ENCODE peak calls at places on chromosomes 11 and 22, in ten cellular contexts. H, K, Z, R, V, A, T, N, S and J are unnamed samples.
A peak's percentile ranks its signal among the peaks of the same experiment; 100 is the strongest.

GRCh38 chr11:122559734-122560382 is 95.7 kb upstream of the UBASH3B start:
- DNase-seq in H (no peak), K (no peak), Z (no peak), R (no peak), V (no peak), A (peak; percentile 7), T (no peak), N (peak; percentile 13), S (no peak), J (no peak)

GRCh38 chr11:46120711-46121327 is 435 bp downstream of the PHF21A start:
- DNase-seq in H (peak; percentile 79), K (peak; percentile 63), Z (no peak), R (peak; percentile 68), V (peak; percentile 83), A (peak; percentile 55), T (peak; percentile 42), N (no peak), S (peak; percentile 68), J (peak; percentile 26)

GRCh38 chr11:1853376-1854131 is 670 bp downstream of the LSP1 start:
- DNase-seq in H (no peak), K (no peak), Z (no peak), R (no peak), V (no peak), A (no peak), T (no peak), N (no peak), S (no peak), J (no peak)

GRCh38 chr11:61679301-61679700 is 890 bp upstream of the DAGLA start:
- DNase-seq in H (peak; percentile 12), K (no peak), Z (no peak), R (peak; percentile 8), V (no peak), A (no peak), T (no peak), N (no peak), S (no peak), J (no peak)

GRCh38 chr11:78564037-78564888 is 10.4 kb downstream of the NARS2 start:
- DNase-seq in H (peak; percentile 84), K (peak; percentile 89), Z (peak; percentile 41), R (no peak), V (peak; percentile 85), A (peak; percentile 60), T (peak; percentile 74), N (peak; percentile 87), S (no peak), J (no peak)

GRCh38 chr11:124762077-124762623 is at the start of gene ESAM:
- DNase-seq in H (no peak), K (peak; percentile 78), Z (no peak), R (no peak), V (no peak), A (no peak), T (no peak), N (no peak), S (peak; percentile 82), J (no peak)

GRCh38 chr11:8328848-8329330 is 65.2 kb upstream of the LMO1 start:
- DNase-seq in H (peak; percentile 67), K (peak; percentile 85), Z (peak; percentile 68), R (peak; percentile 88), V (peak; percentile 75), A (peak; percentile 90), T (peak; percentile 73), N (peak; percentile 50), S (peak; percentile 84), J (peak; percentile 12)

GRCh38 chr22:49017769-49018330 is 809.8 kb downstream of the BRD1 start:
- DNase-seq in H (no peak), K (no peak), Z (no peak), R (no peak), V (no peak), A (no peak), T (no peak), N (no peak), S (peak; percentile 42), J (no peak)

GRCh38 chr11:17979770-17980371 is 33.0 kb downstream of the SERGEF start:
- DNase-seq in H (peak; percentile 38), K (peak; percentile 39), Z (no peak), R (no peak), V (peak; percentile 23), A (peak; percentile 28), T (no peak), N (peak; percentile 39), S (no peak), J (no peak)

GRCh38 chr11:12287009-12287373 is 90.4 kb upstream of the PARVA start:
- DNase-seq in H (peak; percentile 97), K (no peak), Z (peak; percentile 95), R (peak; percentile 76), V (peak; percentile 96), A (peak; percentile 81), T (peak; percentile 94), N (peak; percentile 97), S (no peak), J (peak; percentile 95)

GRCh38 chr11:37371346-37371970 is 773.4 kb upstream of the RAG2 start:
- DNase-seq in H (no peak), K (no peak), Z (no peak), R (no peak), V (no peak), A (peak; percentile 4), T (no peak), N (no peak), S (no peak), J (no peak)

GRCh38 chr11:10294289-10294953 is 402 bp upstream of the SBF2 start:
- DNase-seq in H (peak; percentile 86), K (peak; percentile 55), Z (peak; percentile 69), R (peak; percentile 74), V (peak; percentile 84), A (peak; percentile 46), T (no peak), N (peak; percentile 64), S (peak; percentile 77), J (no peak)

GRCh38 chr11:48000432-48000831 is 20.1 kb downstream of the PTPRJ start:
- DNase-seq in H (no peak), K (no peak), Z (no peak), R (no peak), V (no peak), A (no peak), T (no peak), N (no peak), S (no peak), J (no peak)

GRCh38 chr11:118633979-118634378 is 26.6 kb downstream of the PHLDB1 start:
- DNase-seq in H (no peak), K (no peak), Z (peak; percentile 55), R (no peak), V (no peak), A (no peak), T (no peak), N (no peak), S (no peak), J (no peak)

GRCh38 chr11:105398636-105399035 is 211.2 kb upstream of the GRIA4 start:
- DNase-seq in H (no peak), K (no peak), Z (no peak), R (no peak), V (no peak), A (no peak), T (no peak), N (no peak), S (no peak), J (no peak)

DNA sequence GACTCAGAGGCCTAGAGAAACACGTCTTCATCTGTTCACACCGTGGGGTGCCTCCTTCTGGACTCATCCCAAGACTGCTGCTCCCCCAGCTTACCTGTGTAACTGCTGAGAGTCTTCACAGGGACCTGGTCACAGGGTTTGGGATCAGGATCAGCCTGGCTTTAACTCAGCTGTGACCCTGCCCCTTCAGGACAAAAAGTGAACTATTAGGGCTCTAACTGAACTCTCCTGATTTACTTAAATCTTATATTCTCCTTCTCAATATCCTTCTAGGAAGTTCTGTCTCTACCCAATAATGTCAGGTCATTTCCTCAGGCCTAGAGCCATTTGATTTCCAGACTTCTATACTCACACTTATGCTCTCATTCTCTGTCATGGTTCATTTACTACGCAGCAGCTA is 108.4 kb downstream of the ZNF280B start:
- DNase-seq in H (no peak), K (no peak), Z (no peak), R (no peak), V (no peak), A (no peak), T (no peak), N (no peak), S (no peak), J (no peak)
- TF ChIP-seq CTCF in H (no peak), K (no peak), Z (no peak), R (no peak), V (no peak), A (no peak), T (no peak), N (no peak), S (no peak), J (no peak)

GRCh38 chr11:638616-639323 is 1.7 kb downstream of the DRD4 start:
- DNase-seq in H (peak; percentile 66), K (no peak), Z (no peak), R (no peak), V (no peak), A (no peak), T (no peak), N (no peak), S (no peak), J (no peak)

GRCh38 chr11:641806-642370 is 4.8 kb downstream of the DRD4 start:
- DNase-seq in H (no peak), K (no peak), Z (no peak), R (no peak), V (no peak), A (no peak), T (no peak), N (no peak), S (no peak), J (no peak)

GRCh38 chr11:637593-638507 is 781 bp downstream of the DRD4 start:
- DNase-seq in H (no peak), K (no peak), Z (no peak), R (peak; percentile 51), V (no peak), A (no peak), T (no peak), N (no peak), S (no peak), J (no peak)

GRCh38 chr11:639324-639977 is 2.4 kb downstream of the DRD4 start:
- DNase-seq in H (peak; percentile 20), K (no peak), Z (no peak), R (no peak), V (no peak), A (no peak), T (no peak), N (no peak), S (no peak), J (no peak)

GRCh38 chr11:640021-640706 is 3.1 kb downstream of the DRD4 start:
- DNase-seq in H (peak; percentile 16), K (no peak), Z (no peak), R (no peak), V (no peak), A (no peak), T (no peak), N (no peak), S (no peak), J (no peak)
- H3K4me3 ChIP-seq in H (no peak overlapping the region), K (no peak overlapping the region), Z (no peak overlapping the region), R (no peak overlapping the region), V (no peak overlapping the region), A (no peak overlapping the region), T (no peak overlapping the region), N (no peak overlapping the region), S (no peak overlapping the region), J (no peak overlapping the region)

GRCh38 chr11:123561046-123561781 is 93.2 kb downstream of the SCN3B start:
- DNase-seq in H (peak; percentile 50), K (no peak), Z (no peak), R (no peak), V (peak; percentile 78), A (peak; percentile 31), T (no peak), N (peak; percentile 32), S (no peak), J (no peak)
- TF ChIP-seq CTCF in H (peak; percentile 45), K (no peak), Z (peak; percentile 49), R (peak; percentile 13), V (peak; percentile 50), A (peak; percentile 65), T (peak; percentile 32), N (peak; percentile 42), S (peak; percentile 28), J (peak; percentile 66)

GRCh38 chr11:114301088-114301487 is 4.9 kb downstream of the NNMT start:
- DNase-seq in H (no peak), K (no peak), Z (no peak), R (no peak), V (no peak), A (no peak), T (no peak), N (peak; percentile 46), S (no peak), J (no peak)
- H3K4me3 ChIP-seq in H (peak overlapping the region; percentile 68), K (no peak overlapping the region), Z (peak overlapping the region; percentile 4), R (peak overlapping the region; percentile 72), V (peak overlapping the region; percentile 96), A (no peak overlapping the region), T (no peak overlapping the region), N (peak overlapping the region; percentile 87), S (no peak overlapping the region), J (peak overlapping the region; percentile 83)